ENCODE peak calls at places on chromosomes 11 and 22, in nine cellular contexts. Z, F, E, L, Q, W, G, K and C are unnamed samples.

GRCh38 chr22:50627914-50628542 is at the start of gene ARSA:
- DNase-seq in Z (peak; percentile 11), F (peak; percentile 86), E (no peak), L (peak; percentile 88), Q (peak; percentile 92), W (peak; percentile 88), G (peak; percentile 34), K (peak; percentile 87), C (peak; percentile 91)

GRCh38 chr11:95788921-95789505 is 569 bp downstream of the FAM76B start:
- DNase-seq in Z (no peak), F (peak; percentile 32), E (peak; percentile 2), L (peak; percentile 52), Q (peak; percentile 40), W (peak; percentile 55), G (no peak), K (peak; percentile 38), C (peak; percentile 69)

GRCh38 chr11:61895046-61895717 is 3.8 kb upstream of the FADS3 start:
- DNase-seq in Z (no peak), F (no peak), E (no peak), L (no peak), Q (no peak), W (no peak), G (no peak), K (no peak), C (no peak)

GRCh38 chr22:25709758-25710157 is 32.2 kb upstream of the MYO18B start:
- DNase-seq in Z (peak; percentile 12), F (no peak), E (no peak), L (no peak), Q (no peak), W (no peak), G (no peak), K (peak; percentile 66), C (no peak)

GRCh38 chr11:113193894-113194293 is 120.5 kb upstream of the TTC12 start:
- DNase-seq in Z (peak; percentile 11), F (no peak), E (no peak), L (peak; percentile 56), Q (no peak), W (no peak), G (no peak), K (no peak), C (peak; percentile 83)

GRCh38 chr22:29702025-29702930 is 17.5 kb upstream of the CABP7 start:
- DNase-seq in Z (no peak), F (no peak), E (no peak), L (no peak), Q (no peak), W (peak; percentile 22), G (no peak), K (no peak), C (no peak)

GRCh38 chr11:133418218-133418617 is 114.1 kb downstream of the OPCML start:
- DNase-seq in Z (no peak), F (no peak), E (no peak), L (no peak), Q (no peak), W (no peak), G (no peak), K (no peak), C (no peak)

GRCh38 chr11:19013181-19013857 is 47.2 kb downstream of the MRGPRX2 start:
- DNase-seq in Z (no peak), F (no peak), E (no peak), L (no peak), Q (no peak), W (no peak), G (no peak), K (no peak), C (no peak)

GRCh38 chr11:113105584-113105983 is 144.4 kb downstream of the NCAM1 start:
- DNase-seq in Z (no peak), F (no peak), E (no peak), L (no peak), Q (no peak), W (no peak), G (no peak), K (no peak), C (no peak)

GRCh38 chr11:122441702-122442092 is 213.8 kb upstream of the UBASH3B start:
- DNase-seq in Z (no peak), F (no peak), E (no peak), L (no peak), Q (no peak), W (no peak), G (no peak), K (no peak), C (peak; percentile 12)

GRCh38 chr11:1129143-1129665 is 28.5 kb upstream of the MUC5AC start:
- DNase-seq in Z (no peak), F (no peak), E (no peak), L (no peak), Q (no peak), W (no peak), G (no peak), K (no peak), C (no peak)

GRCh38 chr11:48095779-48096470 is 115.6 kb downstream of the PTPRJ start:
- DNase-seq in Z (no peak), F (no peak), E (no peak), L (no peak), Q (no peak), W (no peak), G (no peak), K (peak; percentile 29), C (no peak)

GRCh38 chr11:66313321-66314185 is 3.3 kb downstream of the CD248 start:
- DNase-seq in Z (no peak), F (peak; percentile 47), E (no peak), L (no peak), Q (no peak), W (peak; percentile 59), G (no peak), K (no peak), C (no peak)